ENCODE peak calls at places on chromosomes 13 and 19, in nine cellular contexts. E is naive thymus-derived CD8-positive, alpha-beta T cell; J is cardiac fibroblast; C is iris pigment epithelial cell; M is A172; D is ureter; I is T-cell; T is heart left ventricle; B is RCC 7860. K is an unnamed sample.

GRCh38 chr13:113122571-113123225 is at the start of gene F10:
- DNase-seq in E (no peak), J (peak; percentile 65), C (peak; percentile 87), M (peak; percentile 33), D (peak; percentile 78), I (no peak), T (peak; percentile 59), B (no peak), K (peak; percentile 75)

GRCh38 chr13:112931028-112931934 is 37.7 kb upstream of the MCF2L start:
- DNase-seq in E (no peak), J (peak; percentile 80), C (peak; percentile 76), M (peak; percentile 51), D (no peak), I (no peak), T (no peak), B (peak; percentile 50), K (no peak)

GRCh38 chr19:46844067-46844489 is 6.6 kb downstream of the AP2S1 start:
- DNase-seq in E (no peak), J (peak; percentile 65), C (peak; percentile 83), M (peak; percentile 74), D (no peak), I (no peak), T (no peak), B (no peak), K (no peak)

GRCh38 chr19:13016628-13017305 is 21.5 kb downstream of the NFIX start:
- DNase-seq in E (no peak), J (no peak), C (no peak), M (no peak), D (no peak), I (no peak), T (no peak), B (no peak), K (no peak)

GRCh38 chr19:35533822-35534521 is 716 bp downstream of the GAPDHS start:
- DNase-seq in E (peak; percentile 35), J (peak; percentile 32), C (peak; percentile 21), M (no peak), D (peak; percentile 62), I (peak; percentile 52), T (no peak), B (no peak), K (no peak)

GRCh38 chr19:38478273-38478971 is 44.9 kb downstream of the RYR1 start:
- DNase-seq in E (no peak), J (peak; percentile 7), C (peak; percentile 3), M (peak; percentile 16), D (no peak), I (no peak), T (no peak), B (peak; percentile 11), K (no peak)

GRCh38 chr19:46812898-46813569 is 24.6 kb upstream of the SLC1A5 start:
- DNase-seq in E (no peak), J (no peak), C (no peak), M (no peak), D (peak; percentile 60), I (no peak), T (no peak), B (no peak), K (peak; percentile 59)

GRCh38 chr19:36041831-36042230 is 9.2 kb upstream of the CLIP3 start:
- DNase-seq in E (no peak), J (peak; percentile 90), C (peak; percentile 93), M (peak; percentile 83), D (no peak), I (no peak), T (no peak), B (peak; percentile 61), K (no peak)

GRCh38 chr19:10450853-10451609 is 30.7 kb downstream of the PDE4A start:
- DNase-seq in E (no peak), J (no peak), C (no peak), M (peak; percentile 64), D (no peak), I (no peak), T (no peak), B (no peak), K (no peak)

GRCh38 chr13:41060723-41061074 is 610 bp upstream of the WBP4 start:
- DNase-seq in E (no peak), J (peak; percentile 84), C (peak; percentile 81), M (peak; percentile 73), D (peak; percentile 84), I (peak; percentile 71), T (peak; percentile 79), B (peak; percentile 68), K (peak; percentile 92)

GRCh38 chr13:108595416-108596257 is 33.8 kb upstream of the MYO16 start:
- DNase-seq in E (no peak), J (no peak), C (peak; percentile 18), M (no peak), D (no peak), I (no peak), T (no peak), B (no peak), K (no peak)

GRCh38 chr19:2478324-2478755 is 2.4 kb downstream of the GADD45B start:
- DNase-seq in E (peak; percentile 59), J (peak; percentile 72), C (peak; percentile 74), M (peak; percentile 63), D (peak; percentile 85), I (peak; percentile 63), T (peak; percentile 49), B (peak; percentile 57), K (peak; percentile 77)

GRCh38 chr13:105920375-105920774 is 615.1 kb downstream of the EFNB2 start:
- DNase-seq in E (no peak), J (peak; percentile 83), C (peak; percentile 94), M (peak; percentile 66), D (no peak), I (no peak), T (no peak), B (peak; percentile 72), K (no peak)

GRCh38 chr13:93386191-93386590 is 159.6 kb downstream of the GPC6 start:
- DNase-seq in E (no peak), J (no peak), C (no peak), M (no peak), D (no peak), I (no peak), T (no peak), B (no peak), K (no peak)